ENCODE peak calls at places on chromosome 16, in six cellular contexts. Y is NCI-H1436 treated with DMSO at 0.1 percent for 48 hours, E is ELF-1, V is cardiac fibroblast, M is RCC 7860, D is GM23338. J is an unnamed sample.

GRCh38 chr16:80806957-80807356 is 2.6 kb upstream of the CDYL2 start:
- DNase-seq in V (peak), M (peak), D (no peak), Y (no peak), E (no peak), J (no peak)

GRCh38 chr16:15849209-15849981 is 7.4 kb downstream of the MYH11 start:
- DNase-seq in M (no peak), V (no peak), D (no peak), E (no peak), Y (no peak), J (no peak)

GRCh38 chr16:55505333-55506015 is 3.4 kb upstream of the LPCAT2 start:
- DNase-seq in V (no peak), D (no peak), E (no peak), Y (no peak), M (no peak), J (no peak)

GRCh38 chr16:81873843-81874752 is 95.0 kb downstream of the PLCG2 start:
- DNase-seq in Y (no peak), E (peak), D (peak), M (no peak), V (peak), J (no peak)

GRCh38 chr16:50940275-50940854 is 198.5 kb downstream of the CYLD start:
- DNase-seq in E (no peak), Y (no peak), V (no peak), M (no peak), D (no peak), J (no peak)

GRCh38 chr16:15983898-15984297 is 34.5 kb downstream of the ABCC1 start:
- DNase-seq in Y (no peak), D (no peak), M (no peak), V (peak), E (no peak), J (no peak)

GRCh38 chr16:57533618-57534336 is 2.6 kb downstream of the CCDC102A start:
- DNase-seq in V (no peak), D (no peak), E (no peak), Y (no peak), M (no peak), J (no peak)

GRCh38 chr16:85042606-85043005 is 15.0 kb downstream of the KIAA0513 start:
- DNase-seq in V (no peak), D (no peak), M (no peak), E (no peak), Y (no peak), J (no peak)

GRCh38 chr16:57284206-57284951 is at the start of gene PLLP:
- DNase-seq in D (peak), E (peak), M (peak), Y (no peak), V (no peak), J (peak)

GRCh38 chr16:27189335-27189972 is 13.9 kb upstream of the KDM8 start:
- DNase-seq in V (no peak), D (peak), E (peak), Y (no peak), M (no peak), J (no peak)

GRCh38 chr16:1107731-1108130 is 11.7 kb upstream of the C1QTNF8 start:
- DNase-seq in M (no peak), V (no peak), E (no peak), Y (no peak), D (no peak), J (no peak)

GRCh38 chr16:73384561-73384960 is 336.6 kb upstream of the ZFHX3 start:
- DNase-seq in V (no peak), D (no peak), E (no peak), Y (no peak), M (peak), J (no peak)